ENCODE peak calls at places on chromosomes 6 and 20, in ten cellular contexts. S, Z, X, D, N, P, K, T, Q and J are unnamed samples.

GRCh38 chr20:35344354-35344837 is 52.2 kb upstream of the FAM83C start:
- DNase-seq in S (peak; percentile 63), Z (peak; percentile 88), X (no peak), D (peak; percentile 31), N (peak; percentile 60), P (peak; percentile 75), K (peak; percentile 72), T (no peak), Q (peak; percentile 62), J (peak; percentile 76)

GRCh38 chr20:58397429-58397828 is 8.4 kb downstream of the VAPB start:
- DNase-seq in S (no peak), Z (no peak), X (no peak), D (no peak), N (no peak), P (no peak), K (no peak), T (no peak), Q (no peak), J (no peak)

GRCh38 chr6:6657085-6657819 is 68.7 kb downstream of the LY86 start:
- DNase-seq in S (no peak), Z (no peak), X (no peak), D (no peak), N (no peak), P (no peak), K (no peak), T (no peak), Q (no peak), J (no peak)

GRCh38 chr20:14919473-14920157 is 582.2 kb upstream of the FLRT3 start:
- DNase-seq in S (no peak), Z (no peak), X (peak; percentile 14), D (peak; percentile 8), N (no peak), P (peak; percentile 52), K (no peak), T (no peak), Q (no peak), J (peak; percentile 86)

GRCh38 chr6:77040566-77041195 is 422.6 kb downstream of the HTR1B start:
- DNase-seq in S (no peak), Z (peak; percentile 2), X (no peak), D (no peak), N (no peak), P (no peak), K (no peak), T (no peak), Q (no peak), J (peak; percentile 21)

GRCh38 chr6:20038805-20039204 is 173.5 kb downstream of the MBOAT1 start:
- DNase-seq in S (no peak), Z (peak; percentile 28), X (no peak), D (no peak), N (no peak), P (no peak), K (no peak), T (no peak), Q (no peak), J (peak; percentile 35)

GRCh38 chr6:166742981-166743380 is 115.9 kb upstream of the RPS6KA2 start:
- DNase-seq in S (no peak), Z (no peak), X (no peak), D (no peak), N (no peak), P (no peak), K (no peak), T (no peak), Q (no peak), J (no peak)

GRCh38 chr6:12008366-12009179 is 3.5 kb upstream of the HIVEP1 start:
- DNase-seq in S (peak; percentile 88), Z (peak; percentile 35), X (peak; percentile 86), D (peak; percentile 80), N (peak; percentile 87), P (peak; percentile 92), K (peak; percentile 92), T (peak; percentile 47), Q (peak; percentile 81), J (peak; percentile 59)

GRCh38 chr6:168447741-168448140 is 6.8 kb downstream of the SMOC2 start:
- DNase-seq in S (no peak), Z (no peak), X (no peak), D (no peak), N (no peak), P (no peak), K (no peak), T (no peak), Q (no peak), J (no peak)
- TF ChIP-seq CTCF in S (no peak), Z (no peak), X (no peak), D (no peak), N (no peak), P (no peak), K (no peak), T (no peak), Q (no peak), J (no peak)

GRCh38 chr20:62452475-62453095 is 23.2 kb downstream of the GATA5 start:
- DNase-seq in S (no peak), Z (no peak), X (no peak), D (no peak), N (no peak), P (peak; percentile 79), K (no peak), T (no peak), Q (no peak), J (no peak)
- H3K27me3 ChIP-seq in S (peaks cover 53% of the 10 kb centered on the region), Z (peaks cover 8% of the 10 kb centered on the region), X (no peaks in the 10 kb centered on the region), D (no peaks in the 10 kb centered on the region), N (peaks cover 78% of the 10 kb centered on the region), P (no peaks in the 10 kb centered on the region), K (peaks cover 3% of the 10 kb centered on the region), T (no peaks in the 10 kb centered on the region), Q (no peaks in the 10 kb centered on the region), J (no peaks in the 10 kb centered on the region)

GRCh38 chr6:169289671-169290408 is 36.2 kb upstream of the THBS2 start:
- DNase-seq in S (peak; percentile 59), Z (peak; percentile 96), X (no peak), D (no peak), N (peak; percentile 45), P (no peak), K (peak; percentile 69), T (no peak), Q (peak; percentile 78), J (peak; percentile 93)

GRCh38 chr6:169293196-169293595 is 39.5 kb upstream of the THBS2 start:
- DNase-seq in S (no peak), Z (no peak), X (no peak), D (no peak), N (no peak), P (no peak), K (no peak), T (no peak), Q (no peak), J (no peak)

GRCh38 chr6:169291639-169292339 is 38.1 kb upstream of the THBS2 start:
- DNase-seq in S (no peak), Z (no peak), X (no peak), D (no peak), N (no peak), P (no peak), K (no peak), T (no peak), Q (no peak), J (no peak)

GRCh38 chr6:169291148-169291547 is 37.5 kb upstream of the THBS2 start:
- DNase-seq in S (no peak), Z (no peak), X (no peak), D (no peak), N (no peak), P (no peak), K (no peak), T (no peak), Q (no peak), J (no peak)

DNA sequence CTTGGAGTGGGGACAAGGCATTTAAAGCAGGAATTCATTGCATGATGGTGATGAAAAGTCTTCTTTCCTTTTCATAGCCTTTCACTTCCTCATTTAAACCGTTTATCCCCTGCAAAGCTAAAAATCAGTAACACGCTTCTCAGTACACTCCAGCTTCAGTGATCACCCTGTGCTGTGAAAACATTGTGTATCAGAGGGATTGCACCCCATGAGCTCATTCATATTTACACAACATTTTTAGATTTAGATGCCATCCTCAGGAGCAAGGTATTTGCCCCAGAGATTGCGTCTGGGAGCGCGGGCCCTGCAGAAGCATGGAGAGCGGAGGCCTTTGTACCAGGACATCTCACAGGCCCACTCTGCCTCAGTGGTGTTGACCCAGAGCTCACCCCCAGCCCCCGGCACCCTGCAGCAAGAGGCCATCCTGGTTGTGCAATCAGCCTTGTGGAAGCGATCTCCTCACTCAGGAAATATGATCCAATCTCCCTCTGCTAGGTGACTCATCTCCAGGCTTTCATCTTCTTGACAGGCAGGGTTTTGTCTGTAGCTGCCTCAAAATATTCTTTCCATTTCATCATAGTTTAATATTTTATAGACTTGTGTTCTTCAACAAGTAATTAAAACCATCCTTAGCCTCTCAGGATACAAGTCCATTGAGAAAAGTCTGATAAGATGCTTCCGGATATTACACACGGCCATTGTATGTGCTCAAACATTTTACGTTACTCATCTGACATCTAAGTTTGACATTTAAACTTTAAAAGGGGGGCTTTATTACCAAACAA is 38.9 kb upstream of the THBS2 start:
- DNase-seq in S (peak; percentile 52), Z (peak; percentile 91), X (no peak), D (no peak), N (no peak), P (no peak), K (no peak), T (no peak), Q (no peak), J (peak; percentile 92)
- H3K4me3 ChIP-seq in S (no peak overlapping the region), Z (no peak overlapping the region), X (no peak overlapping the region), D (no peak overlapping the region), N (no peak overlapping the region), P (no peak overlapping the region), K (no peak overlapping the region), T (no peak overlapping the region), Q (no peak overlapping the region), J (no peak overlapping the region)

DNA sequence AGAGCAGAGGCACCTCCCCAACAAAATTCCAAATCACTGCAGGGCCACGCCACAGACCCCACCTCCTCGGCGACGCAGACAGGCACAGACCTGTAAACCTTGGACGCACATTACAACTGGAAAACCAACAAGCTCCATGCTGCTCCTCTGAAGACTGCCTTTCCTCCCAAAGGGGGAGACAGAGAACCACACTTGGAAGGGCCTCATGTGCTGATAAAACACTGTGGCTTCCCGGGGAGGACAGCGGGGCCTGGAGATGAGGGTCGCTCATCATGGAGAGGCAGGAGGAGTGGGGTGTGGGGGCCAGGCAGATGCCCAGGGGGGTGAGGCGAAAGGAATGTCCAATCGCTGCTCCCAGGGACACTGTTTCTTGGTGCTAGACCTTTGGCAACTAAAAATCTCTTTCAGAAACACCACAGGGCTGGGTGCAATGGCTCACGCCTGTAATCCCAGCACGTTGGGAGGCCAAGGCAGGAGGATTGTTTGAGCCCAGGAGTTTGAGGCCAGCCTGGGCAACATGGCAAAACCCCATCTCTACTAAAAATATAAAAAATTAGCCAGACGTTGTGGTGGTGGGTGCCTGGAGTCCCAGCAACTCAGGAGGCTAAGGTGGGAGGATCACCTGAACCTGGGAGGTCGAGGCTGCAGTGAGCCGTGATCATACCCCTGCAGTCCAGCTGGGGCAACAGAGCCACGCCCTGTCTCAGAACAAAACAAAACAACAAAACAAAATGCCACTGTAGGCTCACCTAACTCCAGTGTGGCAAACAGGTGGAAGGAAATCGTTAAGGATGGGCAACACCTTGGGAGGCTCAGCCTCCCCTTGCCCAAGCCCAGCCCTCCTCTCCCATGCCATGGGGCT is 53.8 kb downstream of the ABHD12 start:
- DNase-seq in S (no peak), Z (peak; percentile 29), X (peak; percentile 35), D (peak; percentile 80), N (no peak), P (no peak), K (no peak), T (no peak), Q (no peak), J (peak; percentile 81)
- TF ChIP-seq CTCF in S (peak; percentile 8), Z (no peak), X (peak; percentile 48), D (no peak), N (peak; percentile 47), P (peak; percentile 40), K (peak; percentile 43), T (peak; percentile 37), Q (no peak), J (peak; percentile 73)